ENCODE peak calls at places on chromosomes 5 and 9, in ten cellular contexts. One of them, this sample, is unnamed.

GRCh38 chr5:72141440-72142271 is 34.4 kb downstream of the MAP1B start:
- DNase-seq in spleen: no peak
- DNase-seq in astrocyte: peak; percentile 92
- DNase-seq in heart left ventricle: no peak
- DNase-seq in PC-3: peak; percentile 78
- DNase-seq in fibroblast of lung: peak; percentile 94
- DNase-seq in prostate gland: no peak
- DNase-seq in tibial nerve: no peak
- DNase-seq in K562: no peak
- DNase-seq in HCT116: no peak
- DNase-seq in this sample: peak; percentile 34

GRCh38 chr9:108356806-108357205 is 499.0 kb downstream of the ACTL7B start:
- DNase-seq in prostate gland: no peak
- DNase-seq in heart left ventricle: no peak
- DNase-seq in spleen: no peak
- DNase-seq in HCT116: no peak
- DNase-seq in PC-3: no peak
- DNase-seq in fibroblast of lung: peak; percentile 7
- DNase-seq in K562: no peak
- DNase-seq in tibial nerve: no peak
- DNase-seq in astrocyte: no peak
- DNase-seq in this sample: no peak

GRCh38 chr5:133959643-133960042 is 8.8 kb downstream of the C5orf15 start:
- DNase-seq in spleen: no peak
- DNase-seq in PC-3: no peak
- DNase-seq in tibial nerve: no peak
- DNase-seq in heart left ventricle: no peak
- DNase-seq in astrocyte: no peak
- DNase-seq in HCT116: no peak
- DNase-seq in K562: no peak
- DNase-seq in prostate gland: no peak
- DNase-seq in fibroblast of lung: no peak
- DNase-seq in this sample: no peak

GRCh38 chr5:139388198-139388821 is 1.4 kb downstream of the MZB1 start:
- DNase-seq in tibial nerve: no peak
- DNase-seq in prostate gland: peak; percentile 77
- DNase-seq in HCT116: no peak
- DNase-seq in spleen: peak; percentile 85
- DNase-seq in PC-3: no peak
- DNase-seq in heart left ventricle: no peak
- DNase-seq in astrocyte: no peak
- DNase-seq in K562: no peak
- DNase-seq in fibroblast of lung: no peak
- DNase-seq in this sample: peak; percentile 42

GRCh38 chr5:119411935-119412623 is 40.2 kb upstream of the HSD17B4 start:
- DNase-seq in heart left ventricle: peak; percentile 51
- DNase-seq in K562: peak; percentile 69
- DNase-seq in astrocyte: peak; percentile 47
- DNase-seq in PC-3: peak; percentile 78
- DNase-seq in HCT116: peak; percentile 76
- DNase-seq in spleen: no peak
- DNase-seq in fibroblast of lung: peak; percentile 57
- DNase-seq in prostate gland: peak; percentile 66
- DNase-seq in tibial nerve: peak; percentile 84
- DNase-seq in this sample: peak; percentile 42

GRCh38 chr9:112945620-112946208 is 55.0 kb upstream of the SLC46A2 start:
- DNase-seq in HCT116: no peak
- DNase-seq in K562: peak; percentile 20
- DNase-seq in PC-3: peak; percentile 17
- DNase-seq in astrocyte: no peak
- DNase-seq in prostate gland: no peak
- DNase-seq in fibroblast of lung: no peak
- DNase-seq in spleen: no peak
- DNase-seq in tibial nerve: no peak
- DNase-seq in heart left ventricle: no peak
- DNase-seq in this sample: peak; percentile 20

GRCh38 chr9:71814226-71814625 is 45.9 kb upstream of the CEMIP2 start:
- DNase-seq in spleen: no peak
- DNase-seq in prostate gland: no peak
- DNase-seq in K562: no peak
- DNase-seq in PC-3: no peak
- DNase-seq in heart left ventricle: peak; percentile 41
- DNase-seq in tibial nerve: no peak
- DNase-seq in astrocyte: no peak
- DNase-seq in fibroblast of lung: no peak
- DNase-seq in HCT116: no peak
- DNase-seq in this sample: no peak

GRCh38 chr9:129483467-129484324 is 137.2 kb downstream of the C9orf50 start:
- DNase-seq in heart left ventricle: peak; percentile 94
- DNase-seq in fibroblast of lung: peak; percentile 90
- DNase-seq in tibial nerve: peak; percentile 92
- DNase-seq in K562: peak; percentile 30
- DNase-seq in PC-3: peak; percentile 72
- DNase-seq in astrocyte: peak; percentile 87
- DNase-seq in HCT116: peak; percentile 72
- DNase-seq in spleen: peak; percentile 84
- DNase-seq in prostate gland: peak; percentile 93
- DNase-seq in this sample: peak; percentile 55

GRCh38 chr5:147996379-147996778 is 67.4 kb upstream of the SPINK5 start:
- DNase-seq in fibroblast of lung: no peak
- DNase-seq in prostate gland: no peak
- DNase-seq in spleen: no peak
- DNase-seq in PC-3: no peak
- DNase-seq in heart left ventricle: no peak
- DNase-seq in astrocyte: no peak
- DNase-seq in K562: no peak
- DNase-seq in HCT116: no peak
- DNase-seq in tibial nerve: no peak
- DNase-seq in this sample: no peak

GRCh38 chr9:26656003-26656940 is 236.3 kb downstream of the CAAP1 start:
- DNase-seq in heart left ventricle: no peak
- DNase-seq in prostate gland: peak; percentile 8
- DNase-seq in astrocyte: no peak
- DNase-seq in K562: peak; percentile 4
- DNase-seq in fibroblast of lung: peak; percentile 0
- DNase-seq in tibial nerve: peak; percentile 14
- DNase-seq in spleen: no peak
- DNase-seq in HCT116: peak; percentile 10
- DNase-seq in PC-3: peak; percentile 44
- DNase-seq in this sample: peak; percentile 58

DNA sequence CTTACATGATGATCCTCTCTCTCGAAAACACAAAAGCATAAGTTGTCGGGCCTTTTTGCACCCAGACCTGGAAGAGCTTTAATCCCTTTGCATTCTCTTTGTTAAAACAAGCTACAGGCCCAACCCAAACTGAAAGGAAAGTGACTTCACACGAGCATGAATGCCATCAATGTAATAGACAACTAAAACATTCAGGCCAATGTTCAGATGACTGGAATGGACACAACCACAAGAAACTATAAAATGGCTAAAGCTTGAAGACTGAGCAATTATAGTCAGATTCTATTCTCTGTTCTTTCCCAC is 45.5 kb downstream of the RFX3 start:
- DNase-seq in spleen: no peak
- DNase-seq in prostate gland: no peak
- DNase-seq in PC-3: no peak
- DNase-seq in K562: no peak
- DNase-seq in fibroblast of lung: no peak
- DNase-seq in HCT116: no peak
- DNase-seq in astrocyte: no peak
- DNase-seq in tibial nerve: no peak
- DNase-seq in heart left ventricle: no peak
- DNase-seq in this sample: no peak
- H3K4me3 ChIP-seq in spleen: no peak overlapping the region
- H3K4me3 ChIP-seq in prostate gland: no peak overlapping the region
- H3K4me3 ChIP-seq in PC-3: no peak overlapping the region
- H3K4me3 ChIP-seq in K562: no peak overlapping the region
- H3K4me3 ChIP-seq in fibroblast of lung: no peak overlapping the region
- H3K4me3 ChIP-seq in HCT116: no peak overlapping the region
- H3K4me3 ChIP-seq in astrocyte: no peak overlapping the region
- H3K4me3 ChIP-seq in tibial nerve: no peak overlapping the region
- H3K4me3 ChIP-seq in heart left ventricle: no peak overlapping the region
- H3K4me3 ChIP-seq in this sample: no peak overlapping the region

GRCh38 chr5:57497733-57498132 is 15.1 kb upstream of the ACTBL2 start:
- DNase-seq in HCT116: no peak
- DNase-seq in fibroblast of lung: no peak
- DNase-seq in astrocyte: no peak
- DNase-seq in heart left ventricle: no peak
- DNase-seq in prostate gland: no peak
- DNase-seq in K562: no peak
- DNase-seq in spleen: no peak
- DNase-seq in PC-3: no peak
- DNase-seq in tibial nerve: no peak
- DNase-seq in this sample: no peak

GRCh38 chr5:57501414-57502321 is 19.1 kb upstream of the ACTBL2 start:
- DNase-seq in astrocyte: no peak
- DNase-seq in heart left ventricle: peak; percentile 38
- DNase-seq in PC-3: peak; percentile 21
- DNase-seq in prostate gland: no peak
- DNase-seq in tibial nerve: no peak
- DNase-seq in HCT116: no peak
- DNase-seq in spleen: no peak
- DNase-seq in K562: no peak
- DNase-seq in fibroblast of lung: no peak
- DNase-seq in this sample: peak; percentile 55

GRCh38 chr5:57495688-57496087 is 13.1 kb upstream of the ACTBL2 start:
- DNase-seq in astrocyte: no peak
- DNase-seq in spleen: no peak
- DNase-seq in HCT116: no peak
- DNase-seq in PC-3: no peak
- DNase-seq in fibroblast of lung: no peak
- DNase-seq in tibial nerve: no peak
- DNase-seq in K562: no peak
- DNase-seq in prostate gland: no peak
- DNase-seq in heart left ventricle: no peak
- DNase-seq in this sample: no peak

GRCh38 chr5:57503433-57503832 is 20.8 kb upstream of the ACTBL2 start:
- DNase-seq in PC-3: no peak
- DNase-seq in tibial nerve: no peak
- DNase-seq in astrocyte: peak; percentile 94
- DNase-seq in fibroblast of lung: peak; percentile 92
- DNase-seq in K562: no peak
- DNase-seq in prostate gland: no peak
- DNase-seq in spleen: no peak
- DNase-seq in HCT116: no peak
- DNase-seq in heart left ventricle: no peak
- DNase-seq in this sample: no peak

DNA sequence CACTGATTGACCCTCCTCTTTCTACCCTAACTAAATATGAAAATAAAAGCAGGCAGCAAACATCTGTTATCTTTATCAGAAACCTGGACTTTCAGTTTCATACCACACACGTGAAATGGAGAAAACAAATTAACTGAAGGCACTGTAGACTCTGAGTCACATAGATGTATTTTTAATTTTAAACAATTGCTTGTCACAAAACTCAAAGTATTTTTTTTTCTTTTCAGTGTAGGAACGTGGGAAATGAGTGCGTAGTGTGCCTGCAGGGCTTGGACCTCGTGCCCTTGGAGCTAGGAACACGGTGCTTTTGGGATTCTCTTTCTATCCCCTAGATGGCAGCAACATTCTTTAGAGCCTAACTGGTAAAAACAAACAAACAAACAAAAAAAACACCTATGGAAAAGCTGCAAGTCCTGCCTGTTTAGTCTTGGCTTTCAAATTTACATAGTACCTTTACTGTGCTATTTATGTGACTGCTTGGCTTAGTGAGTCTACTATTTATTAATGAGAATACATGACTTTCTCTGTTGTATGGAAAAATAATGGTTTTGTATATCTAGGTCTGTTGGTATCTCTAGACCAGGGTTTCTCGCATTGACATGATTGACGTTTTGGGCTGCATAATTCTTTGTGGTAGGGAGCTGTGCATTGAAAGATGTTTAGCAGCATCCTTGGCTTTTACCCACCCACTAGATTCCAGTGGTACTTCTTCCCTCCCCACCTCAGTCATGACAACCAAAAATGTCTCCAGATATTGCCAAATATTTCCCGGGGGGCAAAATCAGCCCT is 16.8 kb upstream of the ACTBL2 start:
- DNase-seq in PC-3: peak; percentile 71
- DNase-seq in astrocyte: peak; percentile 39
- DNase-seq in fibroblast of lung: peak; percentile 57
- DNase-seq in HCT116: peak; percentile 62
- DNase-seq in heart left ventricle: no peak
- DNase-seq in spleen: no peak
- DNase-seq in K562: peak; percentile 46
- DNase-seq in tibial nerve: peak; percentile 19
- DNase-seq in prostate gland: no peak
- DNase-seq in this sample: peak; percentile 28
- TF ChIP-seq CTCF in PC-3: peak; percentile 77
- TF ChIP-seq CTCF in astrocyte: peak; percentile 76
- TF ChIP-seq CTCF in fibroblast of lung: peak; percentile 65
- TF ChIP-seq CTCF in HCT116: peak; percentile 85
- TF ChIP-seq CTCF in heart left ventricle: peak; percentile 81
- TF ChIP-seq CTCF in spleen: peak; percentile 58
- TF ChIP-seq CTCF in K562: peak; percentile 72
- TF ChIP-seq CTCF in tibial nerve: peak; percentile 67
- TF ChIP-seq CTCF in prostate gland: no peak
- TF ChIP-seq CTCF in this sample: peak; percentile 83

DNA sequence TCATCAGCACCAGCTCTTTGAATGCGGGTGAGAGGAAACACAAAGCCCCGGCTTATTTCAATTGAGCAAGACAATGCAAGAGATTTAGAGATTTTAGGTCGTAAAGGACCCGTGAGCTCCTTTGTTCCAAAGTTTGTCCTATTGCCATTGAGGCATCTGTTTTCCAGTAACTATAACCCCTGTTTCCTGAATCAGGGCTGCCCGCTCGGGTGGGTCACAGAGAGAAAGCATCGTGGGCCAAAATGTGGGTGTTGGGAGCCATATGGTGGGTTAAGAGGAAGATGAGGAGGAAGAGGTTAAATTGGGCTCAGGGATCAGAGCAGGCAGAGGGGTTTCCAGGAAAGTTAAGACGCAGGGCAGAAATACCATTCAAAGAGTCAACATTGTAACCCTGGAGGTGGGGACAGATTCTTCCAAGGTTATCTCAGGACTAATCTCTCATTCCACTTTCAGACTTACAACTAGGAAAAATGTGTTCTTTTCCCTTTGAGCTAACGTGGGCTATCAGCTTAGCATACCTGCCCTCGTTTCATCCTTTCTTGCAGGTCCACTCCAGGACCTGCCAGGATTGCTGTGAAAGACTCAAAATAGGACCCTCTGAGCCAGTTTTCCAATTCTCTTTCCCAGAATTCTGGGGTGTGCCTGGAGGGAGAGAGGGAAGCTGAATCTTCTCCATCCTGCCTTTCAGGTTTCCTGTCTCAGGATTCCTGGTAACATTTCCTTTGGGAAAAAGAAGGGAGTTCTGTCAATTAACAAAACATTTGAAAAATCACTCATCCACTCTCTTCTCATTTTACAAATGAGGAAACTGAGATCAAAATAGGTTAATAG is 95.5 kb upstream of the TAF11L2 start:
- DNase-seq in PC-3: no peak
- DNase-seq in heart left ventricle: no peak
- DNase-seq in spleen: no peak
- DNase-seq in K562: no peak
- DNase-seq in tibial nerve: no peak
- DNase-seq in HCT116: no peak
- DNase-seq in fibroblast of lung: no peak
- DNase-seq in astrocyte: no peak
- DNase-seq in prostate gland: no peak
- DNase-seq in this sample: no peak
- H3K27me3 ChIP-seq in PC-3: no peaks in the 10 kb centered on the region
- H3K27me3 ChIP-seq in heart left ventricle: no peaks in the 10 kb centered on the region
- H3K27me3 ChIP-seq in spleen: no peaks in the 10 kb centered on the region
- H3K27me3 ChIP-seq in K562: no peaks in the 10 kb centered on the region
- H3K27me3 ChIP-seq in tibial nerve: no peaks in the 10 kb centered on the region
- H3K27me3 ChIP-seq in HCT116: no peaks in the 10 kb centered on the region
- H3K27me3 ChIP-seq in fibroblast of lung: no peaks in the 10 kb centered on the region
- H3K27me3 ChIP-seq in astrocyte: peaks cover 3% of the 10 kb centered on the region
- H3K27me3 ChIP-seq in prostate gland: no peaks in the 10 kb centered on the region
- H3K27me3 ChIP-seq in this sample: no peaks in the 10 kb centered on the region

GRCh38 chr9:86458456-86458855 is 104.2 kb upstream of the TUT7 start:
- DNase-seq in K562: no peak
- DNase-seq in PC-3: no peak
- DNase-seq in fibroblast of lung: no peak
- DNase-seq in tibial nerve: no peak
- DNase-seq in prostate gland: no peak
- DNase-seq in HCT116: no peak
- DNase-seq in spleen: no peak
- DNase-seq in astrocyte: no peak
- DNase-seq in heart left ventricle: no peak
- DNase-seq in this sample: no peak
- H3K4me3 ChIP-seq in K562: no peak overlapping the region
- H3K4me3 ChIP-seq in PC-3: no peak overlapping the region
- H3K4me3 ChIP-seq in fibroblast of lung: no peak overlapping the region
- H3K4me3 ChIP-seq in tibial nerve: no peak overlapping the region
- H3K4me3 ChIP-seq in prostate gland: no peak overlapping the region
- H3K4me3 ChIP-seq in HCT116: no peak overlapping the region
- H3K4me3 ChIP-seq in spleen: no peak overlapping the region
- H3K4me3 ChIP-seq in astrocyte: no peak overlapping the region
- H3K4me3 ChIP-seq in heart left ventricle: no peak overlapping the region
- H3K4me3 ChIP-seq in this sample: no peak overlapping the region

This sample was measured in BE2C.